ENCODE peak calls at places on chromosomes 7 and 10, in six cellular contexts. O is activated naive CD8-positive, alpha-beta T cell treated with anti-CD3 and anti-CD28 coated beads, Interleukin-2, amount 50 U/mL, for 24 hours; A is activated effector memory CD4-positive, alpha-beta T cell treated with anti-CD3 and anti-CD28 coated beads, Interleukin-2, amount 50 U/mL, for 16 hours; D is activated CD8-positive, alpha-beta memory T cell treated with anti-CD3 and anti-CD28 coated beads for 4 hours; J is NCI-H82; K is fibroblast of the aortic adventitia. R is an unnamed sample.

GRCh38 chr7:100077205-100077604 is 4.3 kb downstream of the ZNF3 start:
- DNase-seq in O (no peak), A (no peak), D (no peak), J (no peak), K (no peak), R (no peak)

GRCh38 chr7:92460510-92460909 is 13.2 kb downstream of the GATAD1 start:
- DNase-seq in O (no peak), A (no peak), D (no peak), J (no peak), K (no peak), R (no peak)

GRCh38 chr10:19998482-19998881 is 182.2 kb downstream of the PLXDC2 start:
- DNase-seq in O (no peak), A (no peak), D (no peak), J (no peak), K (no peak), R (no peak)

GRCh38 chr7:130371059-130371458 is 9.2 kb upstream of the CPA1 start:
- DNase-seq in O (no peak), A (no peak), D (no peak), J (peak; percentile 12), K (peak; percentile 69), R (peak; percentile 65)

GRCh38 chr10:113284635-113285034 is 268.2 kb upstream of the HABP2 start:
- DNase-seq in O (no peak), A (no peak), D (no peak), J (no peak), K (no peak), R (no peak)

GRCh38 chr10:49534670-49535381 is 4.1 kb downstream of the ERCC6 start:
- DNase-seq in O (peak; percentile 7), A (no peak), D (no peak), J (no peak), K (peak; percentile 81), R (peak; percentile 74)

GRCh38 chr10:12480440-12480839 is 131.1 kb downstream of the CAMK1D start:
- DNase-seq in O (no peak), A (no peak), D (no peak), J (no peak), K (no peak), R (no peak)

GRCh38 chr7:128135275-128136214 is 104.3 kb upstream of the LRRC4 start:
- DNase-seq in O (peak; percentile 79), A (peak; percentile 84), D (peak; percentile 26), J (peak; percentile 77), K (peak; percentile 48), R (peak; percentile 63)

GRCh38 chr10:47257396-47258120 is 42.4 kb upstream of the GDF10 start:
- DNase-seq in O (no peak), A (peak; percentile 38), D (no peak), J (no peak), K (peak; percentile 69), R (peak; percentile 75)

GRCh38 chr10:96840841-96841518 is 8.9 kb downstream of the LCOR start:
- DNase-seq in O (peak; percentile 10), A (no peak), D (no peak), J (no peak), K (no peak), R (peak; percentile 65)

GRCh38 chr7:131627589-131628212 is 71.3 kb upstream of the PODXL start:
- DNase-seq in O (no peak), A (no peak), D (no peak), J (no peak), K (no peak), R (no peak)

GRCh38 chr10:124520553-124521428 is 59.2 kb downstream of the LHPP start:
- DNase-seq in O (no peak), A (no peak), D (no peak), J (no peak), K (no peak), R (no peak)

GRCh38 chr10:26914898-26915297 is 54.1 kb upstream of the ABI1 start:
- DNase-seq in O (no peak), A (no peak), D (no peak), J (no peak), K (no peak), R (no peak)

GRCh38 chr10:73494213-73494612 is 1.6 kb downstream of the PPP3CB start:
- DNase-seq in O (no peak), A (no peak), D (no peak), J (no peak), K (no peak), R (no peak)

GRCh38 chr10:49758249-49758930 is 3.7 kb downstream of the OGDHL start:
- DNase-seq in O (no peak), A (no peak), D (no peak), J (no peak), K (no peak), R (no peak)

GRCh38 chr7:69412331-69413146 is 185.7 kb upstream of the AUTS2 start:
- DNase-seq in O (peak; percentile 7), A (no peak), D (no peak), J (no peak), K (no peak), R (peak; percentile 1)

GRCh38 chr10:74813371-74813770 is 13.0 kb upstream of the KAT6B start:
- DNase-seq in O (no peak), A (no peak), D (no peak), J (no peak), K (no peak), R (no peak)

GRCh38 chr10:126671402-126671975 is 996 bp upstream of the C10orf90 start:
- DNase-seq in O (no peak), A (no peak), D (no peak), J (no peak), K (no peak), R (no peak)

GRCh38 chr10:119409906-119410305 is 132.6 kb downstream of the RGS10 start:
- DNase-seq in O (no peak), A (no peak), D (no peak), J (no peak), K (no peak), R (peak; percentile 84)

GRCh38 chr10:1745794-1746456 is 8.6 kb upstream of the ADARB2 start:
- DNase-seq in O (no peak), A (no peak), D (no peak), J (no peak), K (no peak), R (no peak)